ENCODE peak calls at places on chromosome 1, in ten cellular contexts. F is stimulated activated effector memory CD8-positive, alpha-beta T cell treated with anti-CD3 and anti-CD28 coated beads, Interleukin-12 subunit alpha, Interleukin-12 subunit beta, amount 100 ng/mL, for 72 hours; U is activated CD8-positive, alpha-beta memory T cell treated with anti-CD3 and anti-CD28 coated beads, Interleukin-2, amount 50 U/mL, for 48 hours; N is anterior cingulate cortex; L is NCI-H2081; W is stimulated activated CD4-positive, alpha-beta T cell treated with anti-CD3 and anti-CD28 coated beads, Interleukin-12 subunit alpha, Interleukin-12 subunit beta, amount 100 ng/mL, for 4 hours; J is Kasumi-1; C is activated naive CD4-positive, alpha-beta T cell; I is nucleus accumbens; Y is GM10248. O is an unnamed sample.

GRCh38 chr1:172993640-172994039 is 57.1 kb downstream of the TNFSF18 start:
- DNase-seq in F (no peak), W (no peak), N (no peak), C (no peak), L (no peak), U (no peak), I (no peak), J (no peak), Y (no peak), O (no peak)

GRCh38 chr1:77281491-77282186 is at the start of gene AK5:
- DNase-seq in C (peak; percentile 14), I (no peak), L (peak; percentile 50), W (peak; percentile 59), Y (peak; percentile 51), F (no peak), N (peak; percentile 40), U (peak; percentile 77), J (peak; percentile 14), O (peak; percentile 46)

GRCh38 chr1:181139631-181140051 is 51.1 kb downstream of the IER5 start:
- DNase-seq in F (no peak), L (no peak), C (no peak), W (no peak), U (no peak), I (no peak), J (no peak), Y (no peak), N (no peak), O (no peak)

GRCh38 chr1:158248771-158249170 is 5.5 kb upstream of the CD1A start:
- DNase-seq in U (no peak), Y (no peak), C (no peak), L (no peak), F (no peak), N (peak; percentile 1), W (no peak), J (peak; percentile 27), I (no peak), O (no peak)

GRCh38 chr1:32764826-32765545 is 52.2 kb downstream of the YARS1 start:
- DNase-seq in I (no peak), W (no peak), U (no peak), L (no peak), C (no peak), N (no peak), Y (no peak), F (no peak), J (no peak), O (no peak)

GRCh38 chr1:222373831-222374603 is 173.9 kb downstream of the HHIPL2 start:
- DNase-seq in N (no peak), J (no peak), U (no peak), I (no peak), F (no peak), W (no peak), C (no peak), L (no peak), Y (no peak), O (no peak)

GRCh38 chr1:77739235-77739634 is 20.4 kb downstream of the USP33 start:
- DNase-seq in J (peak; percentile 54), W (no peak), C (no peak), L (no peak), F (no peak), Y (no peak), I (no peak), U (no peak), N (no peak), O (no peak)

GRCh38 chr1:226201029-226201593 is 14.6 kb upstream of the ACBD3 start:
- DNase-seq in U (no peak), C (no peak), W (no peak), N (no peak), Y (peak; percentile 71), L (no peak), I (no peak), F (no peak), J (peak; percentile 35), O (no peak)

GRCh38 chr1:7648761-7649384 is 122.2 kb upstream of the VAMP3 start:
- DNase-seq in U (no peak), F (no peak), Y (no peak), N (no peak), L (no peak), C (no peak), J (peak; percentile 99), I (no peak), W (no peak), O (no peak)

GRCh38 chr1:59999006-59999405 is 72.4 kb upstream of the CYP2J2 start:
- DNase-seq in C (no peak), J (no peak), I (no peak), U (no peak), F (no peak), L (no peak), W (no peak), Y (no peak), N (no peak), O (no peak)

GRCh38 chr1:51093566-51093965 is 8.5 kb upstream of the C1orf185 start:
- DNase-seq in F (no peak), W (no peak), L (no peak), Y (no peak), J (no peak), N (no peak), I (no peak), C (no peak), U (no peak), O (no peak)

GRCh38 chr1:63732666-63733065 is 41.2 kb upstream of the ROR1 start:
- DNase-seq in L (no peak), U (no peak), Y (no peak), W (no peak), F (no peak), N (no peak), J (no peak), C (no peak), I (no peak), O (no peak)

GRCh38 chr1:20343149-20343936 is 52.7 kb downstream of the VWA5B1 start:
- DNase-seq in U (no peak), Y (peak; percentile 73), C (no peak), I (no peak), N (no peak), L (no peak), F (no peak), W (peak; percentile 38), J (no peak), O (peak; percentile 53)